ENCODE peak calls at places on chromosomes 3 and 15, in ten cellular contexts. C is GM23338, O is left ventricle myocardium inferior, S is endodermal cell, T is neural progenitor cell, J is mammary epithelial cell, F is A549, R is heart right ventricle, E is brain microvascular endothelial cell, W is esophagus squamous epithelium. V is an unnamed sample.

GRCh38 chr3:182716114-182716688 is 77.1 kb upstream of the ATP11B start:
- DNase-seq in C (no peak), O (no peak), S (no peak), T (no peak), J (no peak), F (no peak), R (no peak), E (no peak), W (no peak), V (no peak)

GRCh38 chr3:75295013-75295412 is 369.1 kb upstream of the FRG2C start:
- DNase-seq in C (no peak), O (no peak), S (no peak), T (no peak), J (no peak), F (no peak), R (no peak), E (no peak), W (no peak), V (no peak)

GRCh38 chr3:42960282-42960681 is 18.8 kb upstream of the GASK1A start:
- DNase-seq in C (peak; percentile 28), O (no peak), S (peak; percentile 52), T (no peak), J (peak; percentile 5), F (no peak), R (no peak), E (peak; percentile 20), W (no peak), V (no peak)

GRCh38 chr15:67146875-67147381 is 81.5 kb downstream of the SMAD3 start:
- DNase-seq in C (peak; percentile 55), O (no peak), S (peak; percentile 66), T (peak; percentile 56), J (peak; percentile 99), F (peak; percentile 89), R (no peak), E (peak; percentile 88), W (no peak), V (peak; percentile 32)

GRCh38 chr15:49902791-49903481 is 216.1 kb downstream of the ATP8B4 start:
- DNase-seq in C (no peak), O (no peak), S (no peak), T (no peak), J (peak; percentile 60), F (no peak), R (no peak), E (peak; percentile 12), W (no peak), V (no peak)

GRCh38 chr3:17481116-17481515 is 261.3 kb downstream of the TBC1D5 start:
- DNase-seq in C (no peak), O (peak; percentile 77), S (no peak), T (no peak), J (no peak), F (no peak), R (peak; percentile 68), E (no peak), W (no peak), V (no peak)

GRCh38 chr3:185586644-185586964 is 509 bp downstream of the SENP2 start:
- DNase-seq in C (no peak), O (no peak), S (no peak), T (no peak), J (no peak), F (peak; percentile 18), R (no peak), E (peak; percentile 10), W (no peak), V (no peak)

GRCh38 chr15:99172171-99172570 is 67.3 kb downstream of the SYNM start:
- DNase-seq in C (no peak), O (no peak), S (no peak), T (no peak), J (no peak), F (no peak), R (no peak), E (no peak), W (no peak), V (no peak)

DNA sequence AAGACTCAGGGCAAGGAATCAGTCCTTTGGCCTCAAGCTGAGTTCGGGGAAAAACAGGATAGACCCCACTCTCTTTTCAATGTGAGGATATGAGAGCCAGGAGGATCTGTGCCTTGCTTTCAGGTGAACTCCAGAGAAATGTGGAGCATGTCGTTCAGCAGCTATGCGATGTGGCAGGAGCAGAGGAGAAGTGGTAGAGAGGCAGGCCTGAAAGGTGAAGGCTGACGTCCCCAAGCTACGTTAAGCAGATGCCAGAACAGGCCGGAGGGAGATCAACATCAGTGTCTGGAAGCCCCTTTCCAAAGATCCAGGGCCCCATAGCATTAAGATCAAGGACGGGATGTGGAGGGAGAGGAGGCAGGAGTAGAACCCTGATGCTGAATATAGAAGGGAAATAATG is 160.1 kb downstream of the PLD1 start:
- DNase-seq in C (no peak), O (no peak), S (no peak), T (no peak), J (no peak), F (no peak), R (no peak), E (no peak), W (no peak), V (no peak)
- H3K27ac ChIP-seq in C (no peak overlapping the region), O (peak overlapping the region; percentile 83), S (no peak overlapping the region), T (no peak overlapping the region), J (no peak overlapping the region), F (no peak overlapping the region), R (peak overlapping the region; percentile 52), E (no peak overlapping the region), W (peak overlapping the region; percentile 46), V (no peak overlapping the region)

DNA sequence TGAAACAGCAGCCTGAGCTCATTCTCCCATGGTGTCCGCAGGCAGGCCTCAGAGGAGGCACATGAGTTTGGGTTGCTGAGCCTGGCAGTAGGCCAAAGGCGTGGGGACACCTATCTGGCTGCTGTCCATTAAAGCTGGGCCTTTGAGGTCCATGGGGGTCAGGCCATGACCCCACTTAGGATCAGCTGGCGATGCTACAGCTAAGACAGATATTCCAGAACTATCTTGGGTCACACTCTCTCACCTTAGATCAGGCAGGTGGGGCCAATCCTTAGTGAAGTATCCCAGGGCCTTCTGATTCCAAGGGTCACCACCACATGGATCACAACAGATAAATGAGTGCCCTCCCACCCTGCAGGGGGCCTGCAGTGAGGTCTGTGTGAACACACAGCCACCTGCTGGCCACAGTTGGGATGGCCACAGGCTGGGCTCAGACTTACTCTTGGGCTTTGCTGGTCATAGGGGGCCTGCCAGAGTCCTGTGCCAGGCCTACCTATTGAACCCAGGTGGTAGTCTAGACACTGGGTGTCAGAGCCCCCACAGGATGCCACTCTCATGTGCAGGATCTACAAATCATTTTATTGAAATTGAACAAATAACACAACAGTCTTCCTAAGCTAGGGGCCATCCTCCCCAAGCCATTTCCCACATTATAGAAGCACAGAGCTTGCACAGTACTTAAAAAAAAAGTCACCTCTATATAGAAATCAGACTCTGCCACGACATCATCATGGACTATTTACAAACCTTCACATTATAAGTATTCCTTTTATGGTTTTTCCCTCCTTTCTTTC is 2.0 kb upstream of the HYAL2 start:
- DNase-seq in C (peak; percentile 95), O (peak; percentile 74), S (peak; percentile 98), T (peak; percentile 92), J (peak; percentile 30), F (peak; percentile 78), R (peak; percentile 82), E (peak; percentile 72), W (no peak), V (peak; percentile 40)
- H3K27ac ChIP-seq in C (no peak overlapping the region), O (peak overlapping the region; percentile 99), S (no peak overlapping the region), T (no peak overlapping the region), J (no peak overlapping the region), F (no peak overlapping the region), R (peak overlapping the region; percentile 98), E (no peak overlapping the region), W (peak overlapping the region; percentile 98), V (no peak overlapping the region)

GRCh38 chr3:15428539-15428938 is 1.1 kb downstream of the EAF1 start:
- DNase-seq in C (no peak), O (no peak), S (no peak), T (no peak), J (peak; percentile 90), F (no peak), R (no peak), E (peak; percentile 83), W (no peak), V (peak; percentile 64)

GRCh38 chr3:15429080-15429479 is 1.7 kb downstream of the EAF1 start:
- DNase-seq in C (no peak), O (no peak), S (no peak), T (no peak), J (no peak), F (no peak), R (no peak), E (no peak), W (no peak), V (no peak)

GRCh38 chr3:15427182-15427880 is at the start of the genes EAF1 and METTL6:
- DNase-seq in C (peak; percentile 86), O (peak; percentile 87), S (peak; percentile 91), T (peak; percentile 85), J (peak; percentile 73), F (peak; percentile 94), R (peak; percentile 84), E (peak; percentile 68), W (peak; percentile 17), V (peak; percentile 83)

GRCh38 chr3:15426579-15427118 is 695 bp downstream of the METTL6 start:
- DNase-seq in C (no peak), O (no peak), S (no peak), T (no peak), J (no peak), F (no peak), R (no peak), E (no peak), W (no peak), V (no peak)

DNA sequence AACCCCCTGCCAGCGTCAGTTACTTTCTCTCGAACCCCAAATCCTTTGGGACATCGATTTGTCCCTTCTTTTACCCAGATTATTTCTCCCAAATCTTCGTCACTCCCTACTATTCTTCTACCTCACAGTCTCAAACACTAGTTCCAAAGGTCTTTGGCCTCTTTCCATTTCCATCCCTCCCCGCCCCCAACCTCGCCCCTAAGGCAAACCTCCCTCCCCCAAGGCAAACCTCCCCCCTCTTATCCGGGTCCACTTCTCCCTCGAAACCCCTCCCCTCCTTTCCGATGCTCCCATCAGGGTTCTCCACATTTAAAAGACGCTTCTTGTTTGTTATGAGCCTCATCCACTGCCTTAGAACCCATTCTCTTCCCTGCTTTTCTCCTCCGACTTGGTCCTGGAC is 583 bp downstream of the EAF1 start:
- DNase-seq in C (peak; percentile 45), O (no peak), S (no peak), T (peak; percentile 6), J (no peak), F (no peak), R (no peak), E (no peak), W (no peak), V (no peak)
- H3K27ac ChIP-seq in C (peak overlapping the region; percentile 88), O (peak overlapping the region; percentile 84), S (peak overlapping the region; percentile 27), T (no peak overlapping the region), J (peak overlapping the region; percentile 87), F (peak overlapping the region; percentile 81), R (peak overlapping the region; percentile 89), E (peak overlapping the region; percentile 61), W (peak overlapping the region; percentile 92), V (peak overlapping the region; percentile 89)

GRCh38 chr3:112496368-112497067 is 2.8 kb downstream of the BTLA start:
- DNase-seq in C (no peak), O (no peak), S (no peak), T (no peak), J (no peak), F (no peak), R (no peak), E (no peak), W (no peak), V (no peak)

GRCh38 chr3:112500621-112501020 is 1.3 kb upstream of the BTLA start:
- DNase-seq in C (no peak), O (no peak), S (no peak), T (no peak), J (no peak), F (no peak), R (no peak), E (no peak), W (no peak), V (no peak)

GRCh38 chr3:112499328-112499727 is at the start of gene BTLA:
- DNase-seq in C (no peak), O (no peak), S (no peak), T (no peak), J (no peak), F (no peak), R (no peak), E (no peak), W (no peak), V (peak; percentile 42)

GRCh38 chr3:112498916-112499315 is 356 bp downstream of the BTLA start:
- DNase-seq in C (no peak), O (no peak), S (no peak), T (no peak), J (no peak), F (no peak), R (no peak), E (no peak), W (no peak), V (no peak)

DNA sequence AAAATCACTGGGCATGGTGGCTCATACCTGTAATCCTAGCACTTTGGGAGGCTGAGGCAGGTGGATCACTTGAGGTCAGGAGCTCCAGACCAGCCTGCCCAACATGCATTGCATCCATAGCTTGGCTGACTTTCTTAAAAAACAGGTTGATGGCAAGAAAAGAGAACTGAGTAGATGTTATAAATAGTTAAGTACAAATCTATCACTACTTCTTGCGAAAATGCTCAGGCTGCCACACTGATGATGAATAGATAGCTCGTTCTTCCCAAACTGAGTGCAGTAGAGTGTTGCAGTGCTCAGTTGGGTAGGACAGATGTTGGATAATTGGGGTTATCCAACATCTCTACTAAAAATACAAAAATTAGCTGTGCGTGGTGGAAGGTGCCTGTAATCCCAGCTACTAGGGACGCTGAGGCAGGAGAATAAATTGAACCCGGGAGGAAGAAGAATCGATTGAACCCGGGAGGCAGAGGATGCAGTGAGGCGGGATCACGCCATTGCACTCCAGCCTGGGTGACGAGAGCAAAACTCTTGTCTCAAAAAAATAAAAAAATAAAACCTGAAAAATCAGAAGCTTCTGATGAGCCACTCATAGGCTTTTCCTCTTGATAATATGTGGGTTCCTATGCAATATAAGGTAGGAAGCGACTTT is 1.2 kb downstream of the BTLA start:
- DNase-seq in C (no peak), O (no peak), S (no peak), T (no peak), J (no peak), F (no peak), R (no peak), E (no peak), W (no peak), V (no peak)
- H3K27ac ChIP-seq in C (no peak overlapping the region), O (no peak overlapping the region), S (no peak overlapping the region), T (no peak overlapping the region), J (no peak overlapping the region), F (no peak overlapping the region), R (no peak overlapping the region), E (no peak overlapping the region), W (no peak overlapping the region), V (peak overlapping the region; percentile 57)